ENCODE peak calls at places on chromosomes 2 and 18, in nine cellular contexts. A is brain pericyte; P is NCI-H1417; M is HT1080; F is NCI-H1694 treated with DMSO at 0.1 percent for 48 hours; S is AG08396; B is nucleus accumbens; O is Panc1; I is CD4-positive, alpha-beta T cell. R is an unnamed sample.
A peak's percentile ranks its signal among the peaks of the same experiment; 100 is the strongest.

GRCh38 chr2:44940053-44940494 is 1.4 kb upstream of the SIX3 start:
- DNase-seq in S (no peak), O (no peak), I (no peak), A (no peak), B (no peak), P (no peak), M (no peak), F (no peak), R (no peak)

GRCh38 chr2:25323042-25323514 is 18.6 kb downstream of the DNMT3A start:
- DNase-seq in P (no peak), S (peak; percentile 40), M (no peak), F (no peak), O (no peak), A (no peak), I (peak; percentile 50), B (peak; percentile 49), R (no peak)

GRCh38 chr2:164090533-164090932 is 354.7 kb upstream of the FIGN start:
- DNase-seq in I (no peak), O (no peak), A (no peak), M (no peak), B (no peak), F (no peak), P (no peak), S (no peak), R (no peak)

GRCh38 chr2:3785220-3785889 is 82.0 kb downstream of the DCDC2C start:
- DNase-seq in M (peak; percentile 92), A (no peak), I (no peak), O (no peak), B (no peak), F (no peak), P (peak; percentile 63), S (no peak), R (no peak)

GRCh38 chr2:189086710-189087109 is 92.9 kb downstream of the COL5A2 start:
- DNase-seq in O (no peak), M (peak; percentile 50), P (no peak), A (no peak), B (no peak), I (no peak), S (peak; percentile 13), F (no peak), R (no peak)

GRCh38 chr18:25896178-25896780 is 194.1 kb downstream of the SS18 start:
- DNase-seq in B (no peak), F (peak; percentile 17), O (peak; percentile 8), A (no peak), S (peak; percentile 58), M (peak; percentile 31), I (no peak), P (peak; percentile 83), R (no peak)

GRCh38 chr2:178990533-178991241 is 59.2 kb downstream of the CCDC141 start:
- DNase-seq in M (no peak), P (no peak), O (no peak), S (no peak), I (no peak), A (no peak), F (no peak), B (no peak), R (no peak)

GRCh38 chr2:108853421-108853820 is 66.8 kb downstream of the CCDC138 start:
- DNase-seq in I (no peak), O (no peak), F (no peak), A (no peak), P (no peak), B (no peak), S (no peak), M (no peak), R (no peak)

GRCh38 chr2:227616631-227617030 is 667 bp upstream of the SCYGR4 start:
- DNase-seq in M (no peak), B (no peak), O (no peak), S (no peak), A (no peak), P (no peak), F (no peak), I (no peak), R (no peak)

GRCh38 chr18:76491436-76491800 is 3.6 kb downstream of the ZNF516 start:
- DNase-seq in I (peak; percentile 61), F (no peak), A (no peak), S (peak; percentile 88), B (peak; percentile 81), O (no peak), P (peak; percentile 86), M (no peak), R (peak; percentile 70)

GRCh38 chr2:228768818-228769217 is 502.3 kb downstream of the PID1 start:
- DNase-seq in F (no peak), M (peak; percentile 71), B (no peak), I (no peak), O (no peak), S (peak; percentile 55), A (peak; percentile 37), P (no peak), R (no peak)

GRCh38 chr18:5309888-5310470 is 14.5 kb upstream of the ZBTB14 start:
- DNase-seq in I (no peak), A (no peak), B (no peak), S (no peak), O (no peak), M (peak; percentile 19), F (no peak), P (no peak), R (no peak)

GRCh38 chr2:121002597-121002996 is 266.9 kb downstream of the GLI2 start:
- DNase-seq in A (no peak), I (no peak), F (no peak), B (no peak), O (no peak), S (no peak), M (no peak), P (no peak), R (no peak)

GRCh38 chr18:79203017-79203605 is 133.9 kb downstream of the ATP9B start:
- DNase-seq in O (peak; percentile 42), P (peak; percentile 43), I (no peak), B (no peak), S (no peak), M (peak; percentile 73), F (no peak), A (no peak), R (no peak)

GRCh38 chr18:77899972-77900754 is 650.5 kb downstream of the GALR1 start:
- DNase-seq in M (peak; percentile 8), S (peak; percentile 69), B (peak; percentile 24), O (peak; percentile 7), P (no peak), A (no peak), I (peak; percentile 12), F (peak; percentile 36), R (peak; percentile 35)

GRCh38 chr2:88181511-88181910 is 11.4 kb downstream of the THNSL2 start:
- DNase-seq in B (no peak), F (no peak), S (no peak), P (no peak), I (no peak), A (no peak), O (no peak), M (no peak), R (no peak)

GRCh38 chr2:884027-884748 is 66.5 kb upstream of the SNTG2 start:
- DNase-seq in B (no peak), O (no peak), M (no peak), F (no peak), P (no peak), A (no peak), S (no peak), I (no peak), R (no peak)

GRCh38 chr2:71742953-71743601 is 289.7 kb downstream of the DYSF start:
- DNase-seq in B (no peak), S (peak; percentile 83), P (no peak), O (peak; percentile 36), I (no peak), M (peak; percentile 92), A (peak; percentile 18), F (no peak), R (no peak)

GRCh38 chr2:232537079-232537478 is 2.4 kb upstream of the CHRNG start:
- DNase-seq in B (no peak), P (no peak), S (no peak), M (no peak), O (no peak), I (no peak), F (no peak), A (no peak), R (no peak)

GRCh38 chr2:85578243-85579180 is 1.1 kb downstream of the VAMP8 start:
- DNase-seq in P (no peak), A (no peak), F (no peak), B (no peak), O (no peak), S (no peak), I (no peak), M (no peak), R (no peak)

GRCh38 chr2:20156826-20157605 is 67.9 kb downstream of the SDC1 start:
- DNase-seq in O (no peak), A (no peak), M (no peak), I (no peak), B (no peak), F (no peak), P (peak; percentile 88), S (no peak), R (no peak)

GRCh38 chr2:129334128-129334527 is 645.3 kb upstream of the RAB6C start:
- DNase-seq in A (no peak), P (no peak), O (no peak), B (no peak), I (no peak), S (no peak), M (no peak), F (no peak), R (no peak)

GRCh38 chr2:54871457-54872103 is 148.1 kb downstream of the EML6 start:
- DNase-seq in B (no peak), I (no peak), A (peak; percentile 41), O (no peak), P (peak; percentile 99), M (peak; percentile 27), S (no peak), F (peak; percentile 97), R (no peak)

GRCh38 chr18:72541871-72542690 is 2.1 kb downstream of the CBLN2 start:
- DNase-seq in M (no peak), A (no peak), S (peak; percentile 12), O (no peak), I (no peak), B (no peak), P (peak; percentile 85), F (no peak), R (no peak)

GRCh38 chr2:170651603-170652002 is 63.5 kb upstream of the SP5 start:
- DNase-seq in M (no peak), I (peak; percentile 30), P (no peak), B (no peak), O (no peak), S (no peak), A (no peak), F (no peak), R (peak; percentile 16)

GRCh38 chr18:33495278-33495677 is 54.8 kb upstream of the CCDC178 start:
- DNase-seq in F (peak; percentile 67), S (no peak), I (no peak), P (peak; percentile 83), M (peak; percentile 58), A (peak; percentile 47), O (peak; percentile 17), B (peak; percentile 1), R (no peak)

GRCh38 chr18:27619259-27619772 is 434.2 kb upstream of the CHST9 start:
- DNase-seq in P (no peak), M (no peak), O (no peak), A (no peak), F (no peak), I (no peak), B (no peak), S (no peak), R (no peak)

GRCh38 chr2:74549685-74549971 is 4.1 kb downstream of the LOXL3 start:
- DNase-seq in S (no peak), A (no peak), O (no peak), I (no peak), F (no peak), P (no peak), B (no peak), M (no peak), R (no peak)

GRCh38 chr2:46471-47345 is at the start of gene FAM110C:
- DNase-seq in I (no peak), M (no peak), P (peak; percentile 58), O (no peak), F (no peak), S (peak; percentile 49), A (no peak), B (peak; percentile 62), R (peak; percentile 33)

GRCh38 chr2:230847883-230848388 is 16.8 kb upstream of the ITM2C start:
- DNase-seq in O (no peak), S (peak; percentile 91), B (peak; percentile 84), I (peak; percentile 79), M (peak; percentile 86), F (peak; percentile 30), P (peak; percentile 64), A (no peak), R (peak; percentile 89)

R was measured in activated T-cell treated with anti-CD3 and anti-CD28 coated beads for 1 hour.